ENCODE peak calls at places on chromosomes 3 and 15, in four cellular contexts. L, A, Y and B are unnamed samples.

GRCh38 chr3:179455954-179456353 is 4.7 kb upstream of the GNB4 start:
- DNase-seq in L (no peak), A (no peak), Y (no peak), B (no peak)

GRCh38 chr3:41216993-41217392 is 17.7 kb downstream of the CTNNB1 start:
- DNase-seq in L (no peak), A (no peak), Y (no peak), B (no peak)

GRCh38 chr15:57563416-57563815 is 28.3 kb upstream of the MYZAP start:
- DNase-seq in L (no peak), A (no peak), Y (no peak), B (no peak)

GRCh38 chr3:195257454-195258448 is 13.2 kb downstream of the XXYLT1 start:
- DNase-seq in L (no peak), A (no peak), Y (no peak), B (no peak)

GRCh38 chr3:170331143-170331542 is 26.4 kb upstream of the SKIL start:
- DNase-seq in L (no peak), A (no peak), Y (peak), B (no peak)

GRCh38 chr15:40367038-40367672 is 9.1 kb downstream of the DISP2 start:
- DNase-seq in L (no peak), A (no peak), Y (no peak), B (no peak)

GRCh38 chr3:192850501-192850981 is 67.1 kb downstream of the MB21D2 start:
- DNase-seq in L (no peak), A (no peak), Y (peak), B (no peak)

GRCh38 chr15:29821416-29822099 is 710 bp downstream of the TJP1 start:
- DNase-seq in L (peak), A (peak), Y (peak), B (no peak)

GRCh38 chr3:101017048-101017447 is 23.8 kb upstream of the ABI3BP start:
- DNase-seq in L (no peak), A (no peak), Y (no peak), B (no peak)

GRCh38 chr3:12882336-12883310 is 41.3 kb upstream of the RPL32 start:
- DNase-seq in L (no peak), A (no peak), Y (no peak), B (no peak)

GRCh38 chr3:197406266-197406665 is 107.9 kb upstream of the DLG1 start:
- DNase-seq in L (no peak), A (no peak), Y (no peak), B (no peak)

GRCh38 chr15:43471975-43472374 is 21.0 kb downstream of the TP53BP1 start:
- DNase-seq in L (no peak), A (no peak), Y (no peak), B (no peak)

GRCh38 chr3:143847787-143848631 is at the start of gene SLC9A9:
- DNase-seq in L (no peak), A (no peak), Y (no peak), B (no peak)

GRCh38 chr15:43104426-43104825 is 1.4 kb downstream of the UBR1 start:
- DNase-seq in L (peak), A (peak), Y (peak), B (no peak)

GRCh38 chr15:66779331-66780009 is 77.4 kb downstream of the SMAD6 start:
- DNase-seq in L (no peak), A (no peak), Y (peak), B (no peak)
- H3K4me3 ChIP-seq in L (no peak), A (no peak), Y (no peak), B (no peak)

DNA sequence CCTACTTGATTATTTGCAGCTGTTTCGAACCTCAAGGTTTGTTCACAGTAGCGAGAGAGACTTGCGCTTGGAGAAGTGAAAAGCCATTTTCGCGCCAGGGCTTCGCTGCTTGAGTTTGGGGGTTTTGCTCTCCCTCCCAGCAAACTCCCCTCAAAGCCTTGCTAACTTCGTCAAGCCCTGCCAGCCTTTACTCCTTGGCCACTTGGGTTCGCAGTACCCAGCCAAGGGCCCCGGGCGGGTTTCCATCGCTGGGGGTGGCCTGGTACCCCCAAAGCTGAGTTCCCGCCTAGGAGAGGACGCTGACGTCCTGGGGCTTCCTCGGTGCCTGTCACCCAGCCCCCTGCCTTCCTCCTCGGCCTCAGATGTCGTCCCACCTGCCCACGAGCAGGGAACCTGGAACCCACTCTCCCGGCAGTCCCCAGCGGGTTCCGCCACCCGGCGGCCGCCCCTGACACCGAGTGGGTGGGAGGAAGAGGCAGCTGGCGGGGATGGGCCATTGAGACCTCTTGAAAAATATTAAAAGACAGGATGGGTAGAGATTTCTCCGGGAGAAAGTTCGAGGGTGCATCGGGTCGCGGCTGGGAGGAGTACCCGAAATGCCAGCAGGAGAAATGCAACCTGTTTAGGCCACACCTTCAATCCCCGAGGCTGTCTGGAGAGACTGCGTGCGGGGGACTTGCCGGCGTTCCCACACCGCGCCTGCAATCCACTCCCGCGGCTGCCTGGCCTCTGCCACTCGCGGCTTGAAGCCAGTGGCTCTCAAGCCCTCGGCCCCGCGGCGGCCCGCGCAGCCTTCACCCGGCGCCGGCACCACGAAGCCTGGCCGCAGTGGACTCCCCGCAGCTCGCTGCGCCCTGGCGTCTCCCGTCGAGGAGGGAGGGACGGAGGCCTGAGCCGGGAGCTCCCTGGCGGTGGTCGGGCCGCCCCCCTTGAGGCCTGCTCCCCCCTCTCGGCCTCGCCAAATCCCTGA is 8.8 kb upstream of the NR2F2 start:
- DNase-seq in L (no peak), A (no peak), Y (no peak), B (no peak)
- TF ChIP-seq TCF7L2 in L (no peak), A (no peak), Y (no peak), B (no peak)

DNA sequence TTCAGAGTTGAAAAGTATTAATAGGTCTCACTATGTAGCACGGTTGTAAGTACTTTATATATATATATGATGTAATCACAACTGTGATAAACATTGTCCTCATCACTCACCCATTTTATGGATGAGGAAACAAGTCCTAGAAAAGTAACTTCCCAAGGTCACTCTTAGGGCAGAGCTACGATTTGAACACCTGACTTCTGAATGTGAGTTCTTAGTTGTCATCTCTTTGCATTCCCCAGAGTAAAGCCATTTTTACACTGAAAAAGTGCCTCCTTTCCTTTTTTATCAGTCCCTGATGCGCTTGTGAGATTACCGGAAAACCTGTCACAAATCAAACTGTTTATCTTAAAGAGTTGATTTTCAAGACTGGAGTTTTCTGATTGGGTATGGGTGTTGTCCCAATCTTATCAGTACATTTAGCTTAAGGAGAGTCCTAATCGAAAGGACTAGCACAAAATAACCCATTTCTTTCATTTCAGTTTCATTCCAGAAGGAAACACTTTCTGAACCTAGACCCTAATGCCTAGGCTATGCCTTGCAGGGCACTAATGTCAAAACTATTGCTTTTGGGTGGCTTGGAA is 2.3 kb upstream of the EDEM1 start:
- DNase-seq in L (no peak), A (no peak), Y (no peak), B (no peak)
- TF ChIP-seq SIN3A in L (no peak), A (no peak), Y (no peak), B (no peak)

GRCh38 chr3:114874447-114874846 is 272.6 kb downstream of the ZBTB20 start:
- DNase-seq in L (no peak), A (no peak), Y (no peak), B (no peak)

GRCh38 chr3:114872588-114872987 is 274.5 kb downstream of the ZBTB20 start:
- DNase-seq in L (no peak), A (no peak), Y (no peak), B (no peak)

GRCh38 chr3:114873590-114873989 is 273.5 kb downstream of the ZBTB20 start:
- DNase-seq in L (no peak), A (no peak), Y (no peak), B (no peak)

GRCh38 chr3:114867828-114868498 is 279.1 kb downstream of the ZBTB20 start:
- DNase-seq in L (no peak), A (no peak), Y (no peak), B (no peak)

GRCh38 chr3:114872056-114872455 is 275.0 kb downstream of the ZBTB20 start:
- DNase-seq in L (no peak), A (no peak), Y (no peak), B (no peak)
- H3K4me3 ChIP-seq in L (no peak), A (no peak), Y (no peak), B (no peak)